ENCODE peak calls at places on chromosome 1, in seven cellular contexts. One of them, this sample, is unnamed.

GRCh38 chr1:53328009-53328489 is at the start of gene LRP8:
- DNase-seq in activated CD4-positive, alpha-beta T cell treated with anti-CD3 and anti-CD28 coated beads, Interleukin-2, amount 50 U/mL, for 48 hours: peak; percentile 84
- DNase-seq in HEK293T: peak; percentile 86
- DNase-seq in GM18507: peak; percentile 73
- DNase-seq in stimulated activated CD8-positive, alpha-beta memory T cell treated with anti-CD3 and anti-CD28 coated beads, Interleukin-4, amount 100 ng/mL, for 4 hours: peak; percentile 56
- DNase-seq in tibial nerve: peak; percentile 30
- DNase-seq in Ammon's horn: peak; percentile 79
- DNase-seq in this sample: peak; percentile 54

GRCh38 chr1:66177483-66177882 is 356.5 kb upstream of the SGIP1 start:
- DNase-seq in activated CD4-positive, alpha-beta T cell treated with anti-CD3 and anti-CD28 coated beads, Interleukin-2, amount 50 U/mL, for 48 hours: no peak
- DNase-seq in HEK293T: no peak
- DNase-seq in GM18507: no peak
- DNase-seq in stimulated activated CD8-positive, alpha-beta memory T cell treated with anti-CD3 and anti-CD28 coated beads, Interleukin-4, amount 100 ng/mL, for 4 hours: no peak
- DNase-seq in tibial nerve: no peak
- DNase-seq in Ammon's horn: no peak
- DNase-seq in this sample: no peak

GRCh38 chr1:236699366-236699765 is 13.1 kb downstream of the ACTN2 start:
- DNase-seq in activated CD4-positive, alpha-beta T cell treated with anti-CD3 and anti-CD28 coated beads, Interleukin-2, amount 50 U/mL, for 48 hours: no peak
- DNase-seq in HEK293T: no peak
- DNase-seq in GM18507: no peak
- DNase-seq in stimulated activated CD8-positive, alpha-beta memory T cell treated with anti-CD3 and anti-CD28 coated beads, Interleukin-4, amount 100 ng/mL, for 4 hours: no peak
- DNase-seq in tibial nerve: no peak
- DNase-seq in Ammon's horn: no peak
- DNase-seq in this sample: no peak

GRCh38 chr1:44249543-44249942 is 36.3 kb downstream of the DMAP1 start:
- DNase-seq in activated CD4-positive, alpha-beta T cell treated with anti-CD3 and anti-CD28 coated beads, Interleukin-2, amount 50 U/mL, for 48 hours: no peak
- DNase-seq in HEK293T: no peak
- DNase-seq in GM18507: no peak
- DNase-seq in stimulated activated CD8-positive, alpha-beta memory T cell treated with anti-CD3 and anti-CD28 coated beads, Interleukin-4, amount 100 ng/mL, for 4 hours: no peak
- DNase-seq in tibial nerve: no peak
- DNase-seq in Ammon's horn: peak; percentile 37
- DNase-seq in this sample: no peak

GRCh38 chr1:239270509-239270908 is 115.9 kb upstream of the CHRM3 start:
- DNase-seq in activated CD4-positive, alpha-beta T cell treated with anti-CD3 and anti-CD28 coated beads, Interleukin-2, amount 50 U/mL, for 48 hours: no peak
- DNase-seq in HEK293T: no peak
- DNase-seq in GM18507: no peak
- DNase-seq in stimulated activated CD8-positive, alpha-beta memory T cell treated with anti-CD3 and anti-CD28 coated beads, Interleukin-4, amount 100 ng/mL, for 4 hours: no peak
- DNase-seq in tibial nerve: no peak
- DNase-seq in Ammon's horn: no peak
- DNase-seq in this sample: no peak

GRCh38 chr1:172172267-172172880 is 248.1 kb upstream of the C1orf105 start:
- DNase-seq in activated CD4-positive, alpha-beta T cell treated with anti-CD3 and anti-CD28 coated beads, Interleukin-2, amount 50 U/mL, for 48 hours: no peak
- DNase-seq in HEK293T: no peak
- DNase-seq in GM18507: no peak
- DNase-seq in stimulated activated CD8-positive, alpha-beta memory T cell treated with anti-CD3 and anti-CD28 coated beads, Interleukin-4, amount 100 ng/mL, for 4 hours: no peak
- DNase-seq in tibial nerve: no peak
- DNase-seq in Ammon's horn: no peak
- DNase-seq in this sample: no peak

GRCh38 chr1:31708324-31708723 is 4.5 kb upstream of the COL16A1 start:
- DNase-seq in activated CD4-positive, alpha-beta T cell treated with anti-CD3 and anti-CD28 coated beads, Interleukin-2, amount 50 U/mL, for 48 hours: no peak
- DNase-seq in HEK293T: no peak
- DNase-seq in GM18507: no peak
- DNase-seq in stimulated activated CD8-positive, alpha-beta memory T cell treated with anti-CD3 and anti-CD28 coated beads, Interleukin-4, amount 100 ng/mL, for 4 hours: no peak
- DNase-seq in tibial nerve: no peak
- DNase-seq in Ammon's horn: no peak
- DNase-seq in this sample: no peak

GRCh38 chr1:26789953-26790352 is 2.2 kb downstream of the PIGV start:
- DNase-seq in activated CD4-positive, alpha-beta T cell treated with anti-CD3 and anti-CD28 coated beads, Interleukin-2, amount 50 U/mL, for 48 hours: peak; percentile 40
- DNase-seq in HEK293T: no peak
- DNase-seq in GM18507: no peak
- DNase-seq in stimulated activated CD8-positive, alpha-beta memory T cell treated with anti-CD3 and anti-CD28 coated beads, Interleukin-4, amount 100 ng/mL, for 4 hours: no peak
- DNase-seq in tibial nerve: no peak
- DNase-seq in Ammon's horn: no peak
- DNase-seq in this sample: no peak

GRCh38 chr1:179016694-179017382 is 8.9 kb upstream of the FAM20B start:
- DNase-seq in activated CD4-positive, alpha-beta T cell treated with anti-CD3 and anti-CD28 coated beads, Interleukin-2, amount 50 U/mL, for 48 hours: no peak
- DNase-seq in HEK293T: peak; percentile 60
- DNase-seq in GM18507: no peak
- DNase-seq in stimulated activated CD8-positive, alpha-beta memory T cell treated with anti-CD3 and anti-CD28 coated beads, Interleukin-4, amount 100 ng/mL, for 4 hours: no peak
- DNase-seq in tibial nerve: peak; percentile 88
- DNase-seq in Ammon's horn: peak; percentile 92
- DNase-seq in this sample: peak; percentile 92

GRCh38 chr1:210104103-210104502 is 128.5 kb upstream of the SERTAD4 start:
- DNase-seq in activated CD4-positive, alpha-beta T cell treated with anti-CD3 and anti-CD28 coated beads, Interleukin-2, amount 50 U/mL, for 48 hours: no peak
- DNase-seq in HEK293T: no peak
- DNase-seq in GM18507: no peak
- DNase-seq in stimulated activated CD8-positive, alpha-beta memory T cell treated with anti-CD3 and anti-CD28 coated beads, Interleukin-4, amount 100 ng/mL, for 4 hours: no peak
- DNase-seq in tibial nerve: no peak
- DNase-seq in Ammon's horn: no peak
- DNase-seq in this sample: no peak

GRCh38 chr1:17139637-17140036 is 20.4 kb upstream of the PADI2 start:
- DNase-seq in activated CD4-positive, alpha-beta T cell treated with anti-CD3 and anti-CD28 coated beads, Interleukin-2, amount 50 U/mL, for 48 hours: no peak
- DNase-seq in HEK293T: no peak
- DNase-seq in GM18507: no peak
- DNase-seq in stimulated activated CD8-positive, alpha-beta memory T cell treated with anti-CD3 and anti-CD28 coated beads, Interleukin-4, amount 100 ng/mL, for 4 hours: no peak
- DNase-seq in tibial nerve: no peak
- DNase-seq in Ammon's horn: no peak
- DNase-seq in this sample: no peak

GRCh38 chr1:16171314-16172223 is 15.7 kb upstream of the EPHA2 start:
- DNase-seq in activated CD4-positive, alpha-beta T cell treated with anti-CD3 and anti-CD28 coated beads, Interleukin-2, amount 50 U/mL, for 48 hours: no peak
- DNase-seq in HEK293T: no peak
- DNase-seq in GM18507: no peak
- DNase-seq in stimulated activated CD8-positive, alpha-beta memory T cell treated with anti-CD3 and anti-CD28 coated beads, Interleukin-4, amount 100 ng/mL, for 4 hours: no peak
- DNase-seq in tibial nerve: no peak
- DNase-seq in Ammon's horn: no peak
- DNase-seq in this sample: no peak